ENCODE peak calls at places on chromosome 22, in eight cellular contexts. V, O, F, C, H, P, Y and U are unnamed samples.

GRCh38 chr22:37063436-37064420 is 12.2 kb downstream of the KCTD17 start:
- DNase-seq in V (no peak), O (peak), F (no peak), C (no peak), H (no peak), P (peak), Y (no peak), U (no peak)

GRCh38 chr22:47328550-47329243 is 566.2 kb downstream of the TBC1D22A start:
- DNase-seq in V (no peak), O (no peak), F (peak), C (no peak), H (no peak), P (no peak), Y (no peak), U (peak)

GRCh38 chr22:21984793-21985192 is 2.2 kb upstream of the TOP3B start:
- DNase-seq in V (peak), O (no peak), F (no peak), C (no peak), H (no peak), P (no peak), Y (peak), U (no peak)

GRCh38 chr22:23163665-23164064 is 16.6 kb upstream of the BCR start:
- DNase-seq in V (no peak), O (no peak), F (no peak), C (no peak), H (no peak), P (no peak), Y (no peak), U (no peak)

GRCh38 chr22:17952273-17952801 is 72.0 kb downstream of the MICAL3 start:
- DNase-seq in V (no peak), O (no peak), F (no peak), C (no peak), H (no peak), P (peak), Y (no peak), U (no peak)

GRCh38 chr22:29205598-29206371 is at the start of gene EMID1:
- DNase-seq in V (peak), O (peak), F (no peak), C (no peak), H (peak), P (no peak), Y (peak), U (no peak)

GRCh38 chr22:47189056-47189916 is 426.8 kb downstream of the TBC1D22A start:
- DNase-seq in V (no peak), O (no peak), F (no peak), C (no peak), H (no peak), P (no peak), Y (peak), U (no peak)

GRCh38 chr22:37806409-37807338 is 1.1 kb upstream of the GCAT start:
- DNase-seq in V (peak), O (peak), F (no peak), C (no peak), H (no peak), P (no peak), Y (no peak), U (no peak)

GRCh38 chr22:49352361-49353169 is 475.1 kb downstream of the BRD1 start:
- DNase-seq in V (no peak), O (no peak), F (no peak), C (no peak), H (no peak), P (no peak), Y (peak), U (no peak)

GRCh38 chr22:42364641-42365336 is 67.4 kb downstream of the NFAM1 start:
- DNase-seq in V (no peak), O (no peak), F (no peak), C (no peak), H (no peak), P (no peak), Y (no peak), U (no peak)

GRCh38 chr22:29427176-29427760 is 11.1 kb upstream of the RFPL1 start:
- DNase-seq in V (no peak), O (no peak), F (no peak), C (no peak), H (no peak), P (no peak), Y (peak), U (no peak)

GRCh38 chr22:17845340-17845739 is 71.1 kb upstream of the BID start:
- DNase-seq in V (no peak), O (peak), F (peak), C (no peak), H (no peak), P (no peak), Y (no peak), U (peak)